ENCODE peak calls at places on chromosomes 4 and X, in six cellular contexts. P is endodermal cell, W is mucosa of descending colon, D is hippocampal formation, S is AML-193, T is ureter. A is an unnamed sample.

GRCh38 chr4:165872443-165873297 is at the start of gene TLL1:
- DNase-seq in S (no peak), W (no peak), P (peak), D (no peak), T (no peak), A (no peak)

GRCh38 chrX:10071451-10072163 is 85.2 kb upstream of the CLCN4 start:
- DNase-seq in W (no peak), T (no peak), D (no peak), P (no peak), S (no peak), A (no peak)

GRCh38 chrX:56745019-56745418 is 16.0 kb downstream of the NBDY start:
- DNase-seq in D (no peak), T (no peak), W (no peak), P (no peak), S (no peak), A (no peak)

GRCh38 chr4:113540859-113541258 is 220.7 kb downstream of the CAMK2D start:
- DNase-seq in P (no peak), W (no peak), S (no peak), D (no peak), T (no peak), A (no peak)

GRCh38 chr4:70603856-70604255 is 11.8 kb downstream of the AMBN start:
- DNase-seq in W (no peak), T (no peak), S (no peak), P (no peak), D (no peak), A (no peak)

GRCh38 chr4:8191136-8191747 is 7.8 kb upstream of the SH3TC1 start:
- DNase-seq in D (peak), S (no peak), P (no peak), T (peak), W (no peak), A (peak)

GRCh38 chr4:8205749-8206611 is 6.9 kb downstream of the SH3TC1 start:
- DNase-seq in D (no peak), T (peak), P (no peak), W (no peak), S (no peak), A (no peak)

GRCh38 chr4:83658806-83659205 is 122.9 kb downstream of the GPAT3 start:
- DNase-seq in T (no peak), D (no peak), W (no peak), P (no peak), S (no peak), A (no peak)

GRCh38 chr4:42339935-42340406 is 57.3 kb upstream of the SHISA3 start:
- DNase-seq in T (no peak), S (no peak), P (peak), W (no peak), D (no peak), A (no peak)

GRCh38 chr4:5517372-5517771 is 191.0 kb downstream of the EVC2 start:
- DNase-seq in W (no peak), P (no peak), T (no peak), D (no peak), S (no peak), A (no peak)

GRCh38 chr4:181194096-181194495 is 1049.1 kb upstream of the TENM3 start:
- DNase-seq in W (no peak), S (no peak), T (no peak), D (no peak), P (no peak), A (no peak)

GRCh38 chr4:127203561-127204260 is 429.0 kb upstream of the INTU start:
- DNase-seq in D (no peak), P (no peak), W (no peak), S (no peak), T (no peak), A (no peak)

GRCh38 chr4:153090670-153091385 is 113.4 kb upstream of the TRIM2 start:
- DNase-seq in W (no peak), S (no peak), D (no peak), P (no peak), T (no peak), A (no peak)

GRCh38 chr4:7073526-7074390 is 5.9 kb upstream of the GRPEL1 start:
- DNase-seq in P (peak), T (no peak), S (peak), D (no peak), W (no peak), A (peak)

GRCh38 chr4:147814334-147814733 is 82.4 kb downstream of the ARHGAP10 start:
- DNase-seq in P (no peak), T (no peak), D (no peak), W (no peak), S (no peak), A (no peak)

GRCh38 chrX:13283512-13283911 is 36.3 kb downstream of the ATXN3L start:
- DNase-seq in D (no peak), S (no peak), W (no peak), T (no peak), P (peak), A (no peak)

GRCh38 chr4:26299254-26299882 is 21.4 kb upstream of the RBPJ start:
- DNase-seq in D (no peak), W (no peak), P (no peak), T (no peak), S (no peak), A (no peak)

GRCh38 chrX:32137525-32137924 is 1065.7 kb upstream of the FTHL17 start:
- DNase-seq in P (peak), W (no peak), S (no peak), T (no peak), D (no peak), A (no peak)

GRCh38 chrX:65673857-65674350 is 6.5 kb downstream of the MSN start:
- DNase-seq in D (no peak), S (peak), W (no peak), T (no peak), P (no peak), A (no peak)

GRCh38 chr4:89482248-89482647 is 174.6 kb upstream of the GPRIN3 start:
- DNase-seq in T (no peak), D (no peak), S (peak), W (no peak), P (peak), A (no peak)

A was measured in GM12892.